ENCODE peak calls at places on chromosomes 5 and 9, in six cellular contexts. G is stomach, O is ovary, N is sigmoid colon, C is A549, I is transverse colon. Q is an unnamed sample.

GRCh38 chr5:40124367-40124766 is 555.3 kb upstream of the PTGER4 start:
- DNase-seq in G (no peak), O (no peak), N (no peak), C (peak; percentile 16), I (no peak), Q (no peak)

GRCh38 chr5:129820-130219 is 37.9 kb downstream of the PLEKHG4B start:
- DNase-seq in G (no peak), O (no peak), N (no peak), C (no peak), I (no peak), Q (no peak)

GRCh38 chr9:116546711-116547581 is 140.2 kb upstream of the TRIM32 start:
- DNase-seq in G (no peak), O (no peak), N (no peak), C (peak; percentile 71), I (no peak), Q (no peak)

GRCh38 chr9:78436873-78437272 is 139.9 kb downstream of the PSAT1 start:
- DNase-seq in G (no peak), O (no peak), N (no peak), C (no peak), I (no peak), Q (no peak)

GRCh38 chr5:164505791-164506190 is 1000.4 kb downstream of the MAT2B start:
- DNase-seq in G (no peak), O (no peak), N (no peak), C (no peak), I (no peak), Q (no peak)

GRCh38 chr5:31213676-31214638 is 20.5 kb downstream of the CDH6 start:
- DNase-seq in G (no peak), O (no peak), N (no peak), C (no peak), I (no peak), Q (no peak)

GRCh38 chr9:1366300-1366699 is 316.1 kb downstream of the DMRT2 start:
- DNase-seq in G (no peak), O (no peak), N (no peak), C (no peak), I (no peak), Q (no peak)

GRCh38 chr5:109688999-109689739 is 558 bp upstream of the MAN2A1 start:
- DNase-seq in G (peak; percentile 87), O (peak; percentile 87), N (peak; percentile 92), C (peak; percentile 92), I (peak; percentile 90), Q (peak; percentile 85)

GRCh38 chr5:55141945-55142690 is 17.9 kb upstream of the GPX8 start:
- DNase-seq in G (no peak), O (no peak), N (no peak), C (no peak), I (no peak), Q (no peak)

GRCh38 chr5:62093981-62094380 is 212.0 kb upstream of the KIF2A start:
- DNase-seq in G (no peak), O (no peak), N (no peak), C (peak; percentile 31), I (no peak), Q (no peak)

GRCh38 chr9:137672907-137673791 is 54.3 kb downstream of the EHMT1 start:
- DNase-seq in G (peak; percentile 53), O (no peak), N (peak; percentile 71), C (peak; percentile 68), I (no peak), Q (no peak)

GRCh38 chr9:26369096-26369495 is 523.5 kb downstream of the CAAP1 start:
- DNase-seq in G (no peak), O (no peak), N (no peak), C (no peak), I (no peak), Q (no peak)

GRCh38 chr9:30329441-30329840 is 2055.0 kb upstream of the ACO1 start:
- DNase-seq in G (no peak), O (no peak), N (no peak), C (no peak), I (no peak), Q (no peak)

GRCh38 chr9:21983509-21983908 is 10.7 kb downstream of the CDKN2A start:
- DNase-seq in G (no peak), O (no peak), N (no peak), C (no peak), I (no peak), Q (no peak)

GRCh38 chr9:136563646-136564321 is 17.9 kb upstream of the NOTCH1 start:
- DNase-seq in G (no peak), O (no peak), N (no peak), C (no peak), I (no peak), Q (no peak)

GRCh38 chr9:136565722-136566552 is 20.1 kb upstream of the NOTCH1 start:
- DNase-seq in G (no peak), O (no peak), N (no peak), C (no peak), I (no peak), Q (no peak)

GRCh38 chr9:136565075-136565721 is 19.4 kb upstream of the NOTCH1 start:
- DNase-seq in G (no peak), O (no peak), N (peak; percentile 87), C (no peak), I (no peak), Q (no peak)

GRCh38 chr9:136562746-136563506 is 17.1 kb upstream of the NOTCH1 start:
- DNase-seq in G (no peak), O (no peak), N (no peak), C (no peak), I (no peak), Q (no peak)

DNA sequence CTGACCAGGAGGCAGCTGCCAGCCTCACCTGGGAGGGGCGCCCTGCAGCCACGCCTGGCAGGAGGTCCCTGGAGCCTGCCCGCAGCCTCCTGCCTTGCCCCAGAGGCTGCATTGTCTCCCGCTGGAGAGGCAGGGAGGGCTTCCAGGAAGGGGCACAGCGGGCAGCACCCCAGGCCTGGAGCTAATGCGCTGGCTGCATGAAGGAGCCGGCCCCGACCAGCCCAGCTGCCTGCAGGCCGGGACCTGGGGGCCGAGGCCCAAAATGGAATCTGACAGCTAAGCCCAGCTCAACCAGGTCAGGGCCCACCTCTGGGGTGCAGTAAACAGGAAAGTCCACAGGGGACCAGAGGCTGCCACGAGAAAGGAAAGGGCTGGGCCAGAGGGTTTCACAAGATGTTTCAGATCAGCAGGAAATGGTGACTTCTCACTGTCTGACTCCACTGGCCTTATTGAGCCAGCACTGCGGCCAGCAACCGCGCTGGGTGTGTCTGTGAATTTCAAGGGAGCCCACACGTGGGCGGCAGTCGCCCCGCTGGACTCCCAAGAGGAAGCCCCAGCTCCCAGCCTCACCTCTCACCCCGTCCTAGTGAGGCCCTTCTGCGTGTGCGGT is 18.6 kb upstream of the NOTCH1 start:
- DNase-seq in G (peak; percentile 40), O (no peak), N (peak; percentile 91), C (no peak), I (no peak), Q (peak; percentile 87)
- TF ChIP-seq EP300 in G (no peak), O (no peak), N (no peak), C (no peak), I (no peak), Q (no peak)

GRCh38 chr5:176432707-176433106 is 15.5 kb upstream of the FAF2 start:
- DNase-seq in G (no peak), O (no peak), N (no peak), C (no peak), I (no peak), Q (no peak)
- TF ChIP-seq POLR2A in G (no peak), O (no peak), N (no peak), C (no peak), I (no peak), Q (no peak)

GRCh38 chr5:118946138-118946537 is 42.2 kb downstream of the DTWD2 start:
- DNase-seq in G (no peak), O (no peak), N (no peak), C (no peak), I (no peak), Q (no peak)
- TF ChIP-seq EP300 in G (no peak), O (no peak), N (no peak), C (no peak), I (no peak), Q (no peak)

DNA sequence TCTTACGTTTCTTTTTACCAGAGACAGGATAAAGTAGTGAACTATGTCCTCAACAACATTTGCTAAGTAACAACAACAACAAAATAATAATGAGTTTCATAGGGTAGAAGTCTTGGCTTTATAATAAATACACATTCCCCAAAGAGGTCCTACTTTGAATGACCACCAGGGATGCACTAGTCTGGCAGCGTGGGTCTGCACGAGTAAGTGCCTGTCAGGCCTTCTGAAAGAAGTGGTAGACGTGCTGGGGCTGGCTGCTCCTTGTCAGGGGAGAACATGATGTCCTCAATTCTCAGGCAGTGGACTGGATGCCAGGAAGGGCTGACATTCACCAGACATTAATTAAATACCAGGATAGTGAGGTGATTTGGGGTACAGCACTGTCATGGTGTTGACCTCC is 331.1 kb downstream of the TMEM38B start:
- DNase-seq in G (no peak), O (no peak), N (no peak), C (peak; percentile 4), I (no peak), Q (no peak)
- TF ChIP-seq POLR2A in G (no peak), O (no peak), N (no peak), C (no peak), I (no peak), Q (no peak)

GRCh38 chr9:75120661-75121060 is 32.3 kb downstream of the OSTF1 start:
- DNase-seq in G (no peak), O (no peak), N (no peak), C (no peak), I (no peak), Q (no peak)

GRCh38 chr9:75121914-75122558 is 33.7 kb downstream of the OSTF1 start:
- DNase-seq in G (no peak), O (no peak), N (no peak), C (no peak), I (no peak), Q (no peak)

DNA sequence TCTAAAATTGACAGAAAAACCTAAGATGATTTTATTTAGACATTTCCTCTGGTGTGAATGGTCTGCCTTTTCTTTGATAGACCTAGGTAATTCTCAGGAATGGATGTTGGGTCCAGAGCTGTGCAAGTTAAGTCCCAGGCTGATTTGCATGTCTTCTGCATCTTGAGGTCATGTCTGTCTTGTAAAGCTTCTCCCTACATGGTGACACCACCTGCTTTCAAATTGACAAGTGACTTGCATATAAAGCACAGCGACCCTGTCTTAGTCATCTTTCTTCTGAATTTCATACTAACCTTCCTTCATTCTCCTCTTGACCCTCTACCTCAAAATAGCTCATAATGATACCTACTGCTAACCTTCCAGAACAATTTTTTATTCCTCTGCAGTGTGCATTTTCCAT is 29.3 kb downstream of the OSTF1 start:
- DNase-seq in G (no peak), O (no peak), N (no peak), C (no peak), I (no peak), Q (no peak)
- TF ChIP-seq EP300 in G (no peak), O (no peak), N (no peak), C (no peak), I (no peak), Q (no peak)

Q was measured in suprapubic skin.